ENCODE peak calls at places on chromosomes 3 and 15, in four cellular contexts. One of them, this sample, is unnamed.

GRCh38 chr3:160739079-160739478 is 17.0 kb upstream of the PPM1L start:
- DNase-seq in transverse colon: no peak
- DNase-seq in tibial nerve: no peak
- DNase-seq in IMR-90: no peak
- DNase-seq in this sample: no peak

GRCh38 chr3:27483117-27484001 is 825 bp downstream of the SLC4A7 start:
- DNase-seq in transverse colon: peak
- DNase-seq in tibial nerve: no peak
- DNase-seq in IMR-90: peak
- DNase-seq in this sample: no peak

GRCh38 chr3:37752661-37753055 is 109.0 kb upstream of the CTDSPL start:
- DNase-seq in transverse colon: no peak
- DNase-seq in tibial nerve: no peak
- DNase-seq in IMR-90: no peak
- DNase-seq in this sample: no peak

GRCh38 chr3:152349397-152349796 is 80.7 kb downstream of the MBNL1 start:
- DNase-seq in transverse colon: no peak
- DNase-seq in tibial nerve: no peak
- DNase-seq in IMR-90: peak
- DNase-seq in this sample: no peak

GRCh38 chr15:32866486-32867312 is 148.9 kb downstream of the GREM1 start:
- DNase-seq in transverse colon: no peak
- DNase-seq in tibial nerve: no peak
- DNase-seq in IMR-90: peak
- DNase-seq in this sample: no peak

GRCh38 chr3:48232734-48233133 is 8.2 kb upstream of the ZNF589 start:
- DNase-seq in transverse colon: peak
- DNase-seq in tibial nerve: peak
- DNase-seq in IMR-90: peak
- DNase-seq in this sample: no peak

GRCh38 chr15:84151205-84151931 is 84.2 kb upstream of the GOLGA6L4 start:
- DNase-seq in transverse colon: no peak
- DNase-seq in tibial nerve: no peak
- DNase-seq in IMR-90: no peak
- DNase-seq in this sample: no peak

GRCh38 chr15:55637086-55637485 is 48.9 kb upstream of the PYGO1 start:
- DNase-seq in transverse colon: no peak
- DNase-seq in tibial nerve: no peak
- DNase-seq in IMR-90: no peak
- DNase-seq in this sample: no peak

GRCh38 chr3:29141197-29141911 is 139.5 kb upstream of the RBMS3 start:
- DNase-seq in transverse colon: no peak
- DNase-seq in tibial nerve: no peak
- DNase-seq in IMR-90: peak
- DNase-seq in this sample: no peak

GRCh38 chr15:40091861-40092415 is 16.7 kb downstream of the BMF start:
- DNase-seq in transverse colon: no peak
- DNase-seq in tibial nerve: no peak
- DNase-seq in IMR-90: no peak
- DNase-seq in this sample: no peak

GRCh38 chr15:69636516-69636915 is 183.9 kb downstream of the RPLP1 start:
- DNase-seq in transverse colon: no peak
- DNase-seq in tibial nerve: no peak
- DNase-seq in IMR-90: no peak
- DNase-seq in this sample: no peak

GRCh38 chr3:196875258-196875657 is 7.5 kb downstream of the SENP5 start:
- DNase-seq in transverse colon: no peak
- DNase-seq in tibial nerve: no peak
- DNase-seq in IMR-90: no peak
- DNase-seq in this sample: no peak

GRCh38 chr3:119976214-119976613 is 118.0 kb downstream of the GSK3B start:
- DNase-seq in transverse colon: no peak
- DNase-seq in tibial nerve: no peak
- DNase-seq in IMR-90: no peak
- DNase-seq in this sample: no peak

GRCh38 chr15:62886431-62887071 is 156.0 kb upstream of the TPM1 start:
- DNase-seq in transverse colon: no peak
- DNase-seq in tibial nerve: no peak
- DNase-seq in IMR-90: peak
- DNase-seq in this sample: no peak

GRCh38 chr15:62769604-62770003 is 272.9 kb upstream of the TPM1 start:
- DNase-seq in transverse colon: no peak
- DNase-seq in tibial nerve: no peak
- DNase-seq in IMR-90: peak
- DNase-seq in this sample: no peak

GRCh38 chr3:36381311-36381956 is 1.1 kb downstream of the STAC start:
- DNase-seq in transverse colon: no peak
- DNase-seq in tibial nerve: no peak
- DNase-seq in IMR-90: no peak
- DNase-seq in this sample: no peak

GRCh38 chr3:36380171-36381031 is at the start of gene STAC:
- DNase-seq in transverse colon: peak
- DNase-seq in tibial nerve: no peak
- DNase-seq in IMR-90: no peak
- DNase-seq in this sample: no peak
- TF ChIP-seq POLR2A in transverse colon: no peak
- TF ChIP-seq POLR2A in tibial nerve: no peak
- TF ChIP-seq POLR2A in IMR-90: no peak
- TF ChIP-seq POLR2A in this sample: no peak

GRCh38 chr3:129020691-129021090 is 19.6 kb downstream of the EFCC1 start:
- DNase-seq in transverse colon: no peak
- DNase-seq in tibial nerve: no peak
- DNase-seq in IMR-90: no peak
- DNase-seq in this sample: no peak

GRCh38 chr3:129022995-129023332 is 21.9 kb downstream of the EFCC1 start:
- DNase-seq in transverse colon: no peak
- DNase-seq in tibial nerve: no peak
- DNase-seq in IMR-90: no peak
- DNase-seq in this sample: no peak

GRCh38 chr3:129023909-129024308 is 22.8 kb downstream of the EFCC1 start:
- DNase-seq in transverse colon: no peak
- DNase-seq in tibial nerve: no peak
- DNase-seq in IMR-90: peak
- DNase-seq in this sample: no peak

GRCh38 chr3:129021140-129021551 is 20.0 kb downstream of the EFCC1 start:
- DNase-seq in transverse colon: no peak
- DNase-seq in tibial nerve: no peak
- DNase-seq in IMR-90: peak
- DNase-seq in this sample: no peak

DNA sequence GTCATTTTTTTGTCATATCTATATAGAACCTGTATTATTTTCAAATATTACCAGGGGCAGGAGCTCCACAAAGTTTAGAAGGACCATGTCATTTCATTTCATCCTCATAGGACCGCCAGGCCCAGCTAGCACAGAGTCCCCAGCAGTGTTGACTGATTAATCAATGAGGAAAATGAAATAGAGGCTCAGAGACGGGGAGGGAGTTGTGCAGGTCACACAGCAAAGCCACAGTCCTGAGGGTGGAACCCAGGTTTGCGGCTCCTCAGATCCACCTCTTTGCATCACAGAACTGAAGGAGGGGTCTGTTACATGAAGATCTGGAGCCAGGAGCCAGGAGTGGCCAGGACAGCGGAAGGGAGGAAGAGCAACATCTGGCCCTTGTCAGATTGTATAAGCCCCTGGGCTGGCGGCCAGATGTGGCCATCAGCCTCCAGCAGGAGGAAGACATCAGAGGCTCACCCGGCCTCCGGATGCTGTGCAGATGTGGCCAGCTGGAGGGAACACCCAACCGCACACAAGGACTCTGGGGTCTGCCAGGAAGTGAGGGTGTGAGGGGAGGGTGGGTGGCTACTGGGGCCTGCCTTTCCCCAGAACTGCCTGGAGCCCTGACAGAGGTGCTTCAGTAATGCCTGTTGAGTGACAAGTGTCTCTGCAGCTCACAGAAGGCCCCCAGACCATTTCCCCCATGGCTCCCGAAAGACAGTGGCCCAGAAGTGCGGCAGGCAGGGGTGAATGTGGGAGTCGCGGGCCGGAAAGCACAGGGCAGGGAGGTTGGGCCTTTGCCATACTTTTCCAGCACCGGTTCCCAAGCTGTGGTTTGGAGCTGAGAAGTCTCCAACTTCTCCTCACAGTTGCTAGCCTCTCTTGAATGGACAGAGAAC is 21.2 kb downstream of the EFCC1 start:
- DNase-seq in transverse colon: peak
- DNase-seq in tibial nerve: no peak
- DNase-seq in IMR-90: peak
- DNase-seq in this sample: no peak
- TF ChIP-seq POLR2A in transverse colon: no peak
- TF ChIP-seq POLR2A in tibial nerve: no peak
- TF ChIP-seq POLR2A in IMR-90: no peak
- TF ChIP-seq POLR2A in this sample: no peak

GRCh38 chr3:16385151-16385550 is 120.1 kb downstream of the OXNAD1 start:
- DNase-seq in transverse colon: no peak
- DNase-seq in tibial nerve: no peak
- DNase-seq in IMR-90: peak
- DNase-seq in this sample: no peak

GRCh38 chr3:16388850-16389411 is 123.9 kb downstream of the OXNAD1 start:
- DNase-seq in transverse colon: no peak
- DNase-seq in tibial nerve: no peak
- DNase-seq in IMR-90: peak
- DNase-seq in this sample: no peak

GRCh38 chr3:16382852-16383251 is 117.8 kb downstream of the OXNAD1 start:
- DNase-seq in transverse colon: no peak
- DNase-seq in tibial nerve: no peak
- DNase-seq in IMR-90: no peak
- DNase-seq in this sample: no peak

GRCh38 chr3:16383864-16384263 is 118.9 kb downstream of the OXNAD1 start:
- DNase-seq in transverse colon: no peak
- DNase-seq in tibial nerve: no peak
- DNase-seq in IMR-90: no peak
- DNase-seq in this sample: no peak

DNA sequence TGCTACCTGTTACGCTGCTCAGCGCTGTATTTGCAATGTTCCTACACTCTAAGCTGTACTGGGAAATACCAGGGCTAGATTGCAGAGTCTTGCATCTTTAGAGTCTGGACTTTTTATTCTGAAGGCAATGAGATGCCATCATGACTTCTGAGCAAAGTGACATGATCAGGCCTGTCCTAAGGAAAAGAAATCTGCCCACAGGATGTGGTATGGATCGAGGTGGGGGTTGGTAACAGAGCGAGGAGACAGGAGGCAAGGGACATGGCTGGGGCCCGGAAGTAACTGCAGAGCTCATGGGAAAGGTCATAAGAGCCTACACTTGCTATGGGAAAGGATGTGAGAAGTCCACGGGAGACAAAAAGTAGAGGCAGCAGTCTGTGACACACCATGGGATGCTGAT is 121.5 kb downstream of the OXNAD1 start:
- DNase-seq in transverse colon: no peak
- DNase-seq in tibial nerve: no peak
- DNase-seq in IMR-90: no peak
- DNase-seq in this sample: no peak
- TF ChIP-seq POLR2A in transverse colon: no peak
- TF ChIP-seq POLR2A in tibial nerve: no peak
- TF ChIP-seq POLR2A in IMR-90: no peak
- TF ChIP-seq POLR2A in this sample: no peak

GRCh38 chr15:31262901-31263671 is 63.5 kb upstream of the KLF13 start:
- DNase-seq in transverse colon: peak
- DNase-seq in tibial nerve: no peak
- DNase-seq in IMR-90: peak
- DNase-seq in this sample: no peak
- TF ChIP-seq POLR2A in transverse colon: no peak
- TF ChIP-seq POLR2A in tibial nerve: no peak
- TF ChIP-seq POLR2A in IMR-90: no peak
- TF ChIP-seq POLR2A in this sample: peak

GRCh38 chr3:52769786-52770445 is 824 bp downstream of the NEK4 start:
- DNase-seq in transverse colon: no peak
- DNase-seq in tibial nerve: no peak
- DNase-seq in IMR-90: no peak
- DNase-seq in this sample: no peak

GRCh38 chr3:52770581-52771333 is at the start of gene NEK4:
- DNase-seq in transverse colon: peak
- DNase-seq in tibial nerve: peak
- DNase-seq in IMR-90: peak
- DNase-seq in this sample: peak

GRCh38 chr3:52771702-52772101 is 962 bp upstream of the NEK4 start:
- DNase-seq in transverse colon: no peak
- DNase-seq in tibial nerve: no peak
- DNase-seq in IMR-90: no peak
- DNase-seq in this sample: no peak

GRCh38 chr3:52773361-52774065 is 2.8 kb upstream of the NEK4 start:
- DNase-seq in transverse colon: peak
- DNase-seq in tibial nerve: no peak
- DNase-seq in IMR-90: no peak
- DNase-seq in this sample: no peak

GRCh38 chr3:52771334-52771681 is 568 bp upstream of the NEK4 start:
- DNase-seq in transverse colon: no peak
- DNase-seq in tibial nerve: no peak
- DNase-seq in IMR-90: no peak
- DNase-seq in this sample: no peak
- TF ChIP-seq POLR2A in transverse colon: no peak
- TF ChIP-seq POLR2A in tibial nerve: no peak
- TF ChIP-seq POLR2A in IMR-90: no peak
- TF ChIP-seq POLR2A in this sample: no peak

DNA sequence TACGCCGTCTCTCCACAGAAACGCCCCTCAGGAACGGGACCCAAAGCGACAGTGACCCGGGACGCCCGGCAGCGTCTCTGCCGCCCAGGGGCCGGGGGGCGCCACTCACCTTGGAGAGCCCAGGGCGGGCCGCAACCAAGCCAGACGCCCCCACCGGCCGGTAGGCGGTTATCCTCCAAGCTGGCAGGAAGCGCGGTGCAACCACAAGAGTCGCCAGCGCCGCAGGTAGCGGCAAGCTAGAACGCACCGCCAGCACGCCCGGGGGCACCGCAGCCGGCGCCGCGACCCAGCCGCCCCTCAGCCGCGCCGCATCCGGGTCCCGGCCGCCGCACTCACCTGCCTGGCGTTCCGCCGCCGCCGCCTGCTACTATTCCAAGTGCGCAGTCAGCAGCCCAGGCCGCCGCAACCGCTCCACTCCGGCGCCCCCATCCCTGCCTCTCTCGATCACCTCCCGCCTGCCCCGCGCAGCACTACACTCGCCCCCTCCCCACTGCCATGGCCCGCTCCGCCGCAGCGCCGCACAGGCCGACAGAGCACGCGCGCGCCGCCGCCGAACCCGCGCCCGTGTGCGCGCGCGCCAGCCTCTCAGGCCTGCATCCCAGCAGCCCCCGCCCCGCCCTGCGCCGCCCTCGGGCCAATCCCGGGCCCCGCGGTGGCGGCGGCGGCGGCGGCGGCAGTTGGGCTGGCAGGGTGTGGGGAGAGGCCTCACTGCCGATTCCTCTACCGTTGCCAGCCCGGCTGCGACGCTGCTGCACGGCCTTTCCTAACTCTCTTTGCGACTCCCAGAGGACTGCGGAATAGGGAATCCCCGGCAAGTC is at the start of gene PIK3CB:
- DNase-seq in transverse colon: peak
- DNase-seq in tibial nerve: peak
- DNase-seq in IMR-90: peak
- DNase-seq in this sample: peak
- TF ChIP-seq POLR2A in transverse colon: peak
- TF ChIP-seq POLR2A in tibial nerve: peak
- TF ChIP-seq POLR2A in IMR-90: peak
- TF ChIP-seq POLR2A in this sample: no peak

This sample was measured in esophagus squamous epithelium.